ENCODE peak calls at places on chromosome 1, in four cellular contexts. One of them, this sample, is unnamed.

GRCh38 chr1:51330331-51331201 is at the start of gene TTC39A:
- DNase-seq in IMR-90: no peak
- DNase-seq in suprapubic skin: no peak
- DNase-seq in A549: no peak
- DNase-seq in this sample: no peak

GRCh38 chr1:235734335-235734734 is 84.8 kb upstream of the GNG4 start:
- DNase-seq in suprapubic skin: no peak
- DNase-seq in IMR-90: no peak
- DNase-seq in A549: no peak
- DNase-seq in this sample: no peak

GRCh38 chr1:117106478-117106877 is 15.1 kb downstream of the TRIM45 start:
- DNase-seq in IMR-90: no peak
- DNase-seq in suprapubic skin: no peak
- DNase-seq in A549: no peak
- DNase-seq in this sample: no peak

GRCh38 chr1:47835409-47835808 is 161.8 kb downstream of the TRABD2B start:
- DNase-seq in A549: no peak
- DNase-seq in suprapubic skin: no peak
- DNase-seq in IMR-90: no peak
- DNase-seq in this sample: no peak

GRCh38 chr1:25922633-25923567 is 16.7 kb upstream of the STMN1 start:
- DNase-seq in A549: peak; percentile 10
- DNase-seq in suprapubic skin: peak; percentile 83
- DNase-seq in IMR-90: no peak
- DNase-seq in this sample: peak; percentile 38

GRCh38 chr1:61569212-61569621 is 155.7 kb downstream of the TM2D1 start:
- DNase-seq in suprapubic skin: no peak
- DNase-seq in IMR-90: no peak
- DNase-seq in A549: no peak
- DNase-seq in this sample: no peak

GRCh38 chr1:205438213-205439158 is 16.6 kb upstream of the LEMD1 start:
- DNase-seq in IMR-90: peak; percentile 65
- DNase-seq in A549: peak; percentile 83
- DNase-seq in suprapubic skin: no peak
- DNase-seq in this sample: peak; percentile 22

GRCh38 chr1:181485276-181486097 is 2.2 kb downstream of the CACNA1E start:
- DNase-seq in IMR-90: no peak
- DNase-seq in suprapubic skin: no peak
- DNase-seq in A549: no peak
- DNase-seq in this sample: no peak

GRCh38 chr1:232127190-232127589 is 500.6 kb downstream of the DISC1 start:
- DNase-seq in suprapubic skin: no peak
- DNase-seq in A549: peak; percentile 36
- DNase-seq in IMR-90: peak; percentile 90
- DNase-seq in this sample: no peak

GRCh38 chr1:25675729-25676476 is 59.3 kb downstream of the MAN1C1 start:
- DNase-seq in IMR-90: no peak
- DNase-seq in A549: no peak
- DNase-seq in suprapubic skin: no peak
- DNase-seq in this sample: no peak

GRCh38 chr1:33219886-33220661 is 36.2 kb upstream of the ZNF362 start:
- DNase-seq in IMR-90: peak; percentile 45
- DNase-seq in suprapubic skin: no peak
- DNase-seq in A549: peak; percentile 18
- DNase-seq in this sample: no peak
- TF ChIP-seq POLR2A in IMR-90: no peak
- TF ChIP-seq POLR2A in suprapubic skin: no peak
- TF ChIP-seq POLR2A in A549: no peak
- TF ChIP-seq POLR2A in this sample: no peak

DNA sequence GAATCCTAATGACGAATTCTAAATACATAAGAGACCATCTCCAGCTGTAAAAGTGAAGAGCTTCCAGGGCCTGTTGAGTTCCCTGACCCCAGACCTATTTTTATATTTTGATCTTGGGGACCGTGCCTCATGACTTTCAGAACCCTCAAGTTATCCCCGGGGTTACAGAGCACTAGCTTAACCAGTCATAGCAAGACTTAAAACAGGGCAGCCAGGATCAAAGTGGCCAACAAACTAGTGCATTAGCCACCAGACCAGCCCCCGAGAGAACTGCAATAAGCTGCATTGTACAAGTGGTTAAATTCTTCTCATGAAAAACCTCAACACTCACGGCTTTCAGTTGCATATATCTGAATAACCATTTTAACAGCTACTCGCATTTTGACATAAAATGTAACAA is 183.0 kb downstream of the BARHL2 start:
- DNase-seq in suprapubic skin: no peak
- DNase-seq in IMR-90: no peak
- DNase-seq in A549: no peak
- DNase-seq in this sample: no peak
- H3K27ac ChIP-seq in suprapubic skin: no peak overlapping the region
- H3K27ac ChIP-seq in IMR-90: no peak overlapping the region
- H3K27ac ChIP-seq in A549: no peak overlapping the region
- H3K27ac ChIP-seq in this sample: no peak overlapping the region

DNA sequence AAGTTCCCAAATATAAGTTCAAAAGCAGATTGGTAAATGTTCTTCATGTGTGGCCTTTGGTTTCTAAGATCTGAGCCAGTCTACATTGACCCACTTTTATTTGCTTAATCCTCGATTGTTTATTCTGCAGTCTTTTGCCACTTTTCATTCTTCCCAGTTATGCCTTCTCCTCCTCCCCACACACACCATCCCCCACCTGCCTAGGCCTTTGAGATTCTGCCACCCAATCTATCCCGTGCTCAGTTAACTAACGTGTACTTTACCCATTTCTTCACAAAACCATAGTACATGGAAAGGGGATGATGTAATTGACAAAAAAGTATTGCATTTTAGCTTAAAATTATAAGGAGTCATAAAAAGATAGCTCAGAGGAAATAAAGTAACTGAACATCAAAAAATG is 3.7 kb downstream of the CFH start:
- DNase-seq in suprapubic skin: no peak
- DNase-seq in IMR-90: no peak
- DNase-seq in A549: no peak
- DNase-seq in this sample: no peak
- TF ChIP-seq POLR2A in suprapubic skin: no peak
- TF ChIP-seq POLR2A in IMR-90: no peak
- TF ChIP-seq POLR2A in A549: no peak
- TF ChIP-seq POLR2A in this sample: no peak

GRCh38 chr1:30755334-30755733 is 2.2 kb downstream of the LAPTM5 start:
- DNase-seq in IMR-90: no peak
- DNase-seq in A549: no peak
- DNase-seq in suprapubic skin: no peak
- DNase-seq in this sample: no peak

GRCh38 chr1:30754684-30755171 is 2.8 kb downstream of the LAPTM5 start:
- DNase-seq in suprapubic skin: no peak
- DNase-seq in IMR-90: no peak
- DNase-seq in A549: no peak
- DNase-seq in this sample: no peak

GRCh38 chr1:30756545-30757195 is 904 bp downstream of the LAPTM5 start:
- DNase-seq in IMR-90: peak; percentile 82
- DNase-seq in A549: peak; percentile 14
- DNase-seq in suprapubic skin: peak; percentile 85
- DNase-seq in this sample: peak; percentile 62

GRCh38 chr1:30756206-30756544 is 1.4 kb downstream of the LAPTM5 start:
- DNase-seq in IMR-90: no peak
- DNase-seq in suprapubic skin: no peak
- DNase-seq in A549: no peak
- DNase-seq in this sample: no peak

GRCh38 chr1:30755746-30756145 is 1.8 kb downstream of the LAPTM5 start:
- DNase-seq in A549: no peak
- DNase-seq in IMR-90: no peak
- DNase-seq in suprapubic skin: no peak
- DNase-seq in this sample: no peak
- H3K27ac ChIP-seq in A549: no peak overlapping the region
- H3K27ac ChIP-seq in IMR-90: no peak overlapping the region
- H3K27ac ChIP-seq in suprapubic skin: peak overlapping the region; percentile 15
- H3K27ac ChIP-seq in this sample: peak overlapping the region; percentile 72

DNA sequence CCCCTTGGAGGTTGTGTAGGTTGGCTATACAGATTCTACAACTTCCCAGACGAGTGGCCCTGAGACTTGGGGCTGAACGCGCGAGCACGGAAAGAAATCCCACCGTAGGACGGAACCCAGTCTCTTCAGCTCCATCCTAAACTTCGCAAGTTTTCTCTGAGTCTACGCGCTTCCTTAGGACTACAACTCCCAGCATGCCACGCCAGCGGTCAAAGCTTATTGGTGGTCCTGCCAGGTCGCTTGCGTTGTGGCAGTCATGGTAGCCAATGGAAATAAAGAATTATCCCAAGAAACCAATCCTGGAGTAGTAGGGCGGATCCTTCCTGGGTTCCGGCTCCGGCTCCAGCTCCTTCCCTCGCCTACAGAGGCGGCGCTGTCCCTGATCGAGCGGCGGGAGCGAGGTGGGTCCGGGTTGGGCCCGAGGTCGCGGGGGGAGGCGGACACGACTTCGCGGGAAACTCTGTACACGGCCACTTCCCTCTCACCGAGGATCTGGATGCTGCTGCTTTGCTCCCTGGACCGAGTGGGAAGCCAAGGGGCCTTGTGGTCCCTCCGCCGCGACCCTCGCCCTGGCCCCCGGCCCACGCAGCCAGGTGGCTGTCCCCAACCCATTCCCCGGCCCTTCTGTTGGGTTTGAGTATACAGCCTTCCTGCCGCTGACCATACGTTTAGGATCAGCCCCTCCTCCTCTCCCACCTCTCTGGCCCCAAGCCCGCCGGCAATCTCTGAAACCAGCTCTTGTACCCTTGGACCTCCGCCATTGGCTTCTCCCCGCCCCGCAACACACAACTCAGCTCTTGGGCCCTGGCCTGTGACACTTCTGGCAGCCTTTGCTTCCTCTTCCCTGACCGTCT is at the start of gene ZNF691:
- DNase-seq in A549: peak; percentile 94
- DNase-seq in suprapubic skin: peak; percentile 96
- DNase-seq in IMR-90: peak; percentile 98
- DNase-seq in this sample: peak; percentile 91
- TF ChIP-seq POLR2A in A549: peak; percentile 39
- TF ChIP-seq POLR2A in suprapubic skin: no peak
- TF ChIP-seq POLR2A in IMR-90: peak; percentile 44
- TF ChIP-seq POLR2A in this sample: peak; percentile 8

GRCh38 chr1:18535391-18536210 is 54.9 kb downstream of the KLHDC7A start:
- DNase-seq in A549: no peak
- DNase-seq in suprapubic skin: peak; percentile 62
- DNase-seq in IMR-90: no peak
- DNase-seq in this sample: no peak

GRCh38 chr1:18534810-18535205 is 54.1 kb downstream of the KLHDC7A start:
- DNase-seq in IMR-90: no peak
- DNase-seq in A549: no peak
- DNase-seq in suprapubic skin: no peak
- DNase-seq in this sample: no peak

GRCh38 chr1:18536356-18536755 is 55.6 kb downstream of the KLHDC7A start:
- DNase-seq in suprapubic skin: peak; percentile 18
- DNase-seq in IMR-90: no peak
- DNase-seq in A549: no peak
- DNase-seq in this sample: no peak

GRCh38 chr1:18537386-18538306 is 56.9 kb downstream of the KLHDC7A start:
- DNase-seq in suprapubic skin: peak; percentile 67
- DNase-seq in A549: no peak
- DNase-seq in IMR-90: no peak
- DNase-seq in this sample: no peak

DNA sequence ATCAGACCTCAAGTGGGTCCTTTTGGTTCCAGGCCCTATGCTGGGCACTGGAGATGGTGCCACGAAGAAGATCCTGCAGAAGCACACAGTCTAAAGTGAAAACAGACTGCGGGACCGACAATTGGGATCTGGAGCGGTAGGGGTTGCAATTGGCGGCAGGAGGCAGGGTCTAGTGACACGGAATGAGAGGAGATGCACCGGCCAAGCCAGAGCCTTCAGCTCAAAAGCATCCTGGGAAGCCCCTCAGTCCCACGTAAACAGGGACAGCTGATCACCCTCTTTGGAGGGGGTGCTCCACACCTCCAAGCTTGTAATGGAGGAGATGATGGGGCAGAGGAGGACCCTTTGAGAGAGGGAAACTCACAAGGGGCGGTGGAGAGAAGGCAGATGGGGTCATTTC is 56.2 kb downstream of the KLHDC7A start:
- DNase-seq in suprapubic skin: peak; percentile 12
- DNase-seq in IMR-90: no peak
- DNase-seq in A549: no peak
- DNase-seq in this sample: no peak
- H3K27ac ChIP-seq in suprapubic skin: no peak overlapping the region
- H3K27ac ChIP-seq in IMR-90: no peak overlapping the region
- H3K27ac ChIP-seq in A549: no peak overlapping the region
- H3K27ac ChIP-seq in this sample: no peak overlapping the region

GRCh38 chr1:32010246-32010645 is 3.4 kb upstream of the KHDRBS1 start:
- DNase-seq in A549: no peak
- DNase-seq in suprapubic skin: peak; percentile 52
- DNase-seq in IMR-90: no peak
- DNase-seq in this sample: no peak

GRCh38 chr1:32014937-32015363 is 1.3 kb downstream of the KHDRBS1 start:
- DNase-seq in A549: no peak
- DNase-seq in IMR-90: no peak
- DNase-seq in suprapubic skin: no peak
- DNase-seq in this sample: no peak

GRCh38 chr1:32013386-32014198 is at the start of gene KHDRBS1:
- DNase-seq in IMR-90: peak; percentile 99
- DNase-seq in suprapubic skin: peak; percentile 99
- DNase-seq in A549: peak; percentile 95
- DNase-seq in this sample: peak; percentile 98

GRCh38 chr1:32014199-32014936 is 700 bp downstream of the KHDRBS1 start:
- DNase-seq in A549: peak; percentile 28
- DNase-seq in IMR-90: peak; percentile 36
- DNase-seq in suprapubic skin: peak; percentile 83
- DNase-seq in this sample: peak; percentile 34

GRCh38 chr1:32012709-32013385 is 821 bp upstream of the KHDRBS1 start:
- DNase-seq in A549: no peak
- DNase-seq in IMR-90: no peak
- DNase-seq in suprapubic skin: no peak
- DNase-seq in this sample: no peak
- TF ChIP-seq POLR2A in A549: no peak
- TF ChIP-seq POLR2A in IMR-90: no peak
- TF ChIP-seq POLR2A in suprapubic skin: no peak
- TF ChIP-seq POLR2A in this sample: no peak

This sample was measured in tibial nerve.